ENCODE peak calls at places on chromosomes 1 and 21, in nine cellular contexts. V is MV-4-11; R is amniotic stem cell; E is mammary epithelial cell; N is iPS-NIHi11; T is H54; F is stimulated activated CD4-positive, alpha-beta T cell treated with anti-CD3 and anti-CD28 coated beads, Interleukin-1b, Interleukin-23, amount 100 ng/mL, for 1 hour; Y is stimulated activated CD8-positive, alpha-beta memory T cell treated with anti-CD3 and anti-CD28 coated beads, Interleukin-2, amount 100 ng/mL, for 1 hour; D is head of caudate nucleus. J is an unnamed sample.

GRCh38 chr1:29471487-29472313 is 235.4 kb downstream of the PTPRU start:
- DNase-seq in V (no peak), R (no peak), E (no peak), N (no peak), T (no peak), F (no peak), Y (no peak), D (no peak), J (no peak)

GRCh38 chr21:17583898-17584297 is 28.8 kb downstream of the BTG3 start:
- DNase-seq in V (no peak), R (no peak), E (no peak), N (no peak), T (no peak), F (no peak), Y (no peak), D (no peak), J (no peak)

GRCh38 chr1:151542710-151543129 is 2.6 kb downstream of the TUFT1 start:
- DNase-seq in V (no peak), R (no peak), E (peak; percentile 45), N (no peak), T (no peak), F (no peak), Y (no peak), D (no peak), J (peak; percentile 57)

GRCh38 chr1:204980870-204981405 is 62.1 kb upstream of the CNTN2 start:
- DNase-seq in V (no peak), R (no peak), E (no peak), N (no peak), T (no peak), F (no peak), Y (no peak), D (no peak), J (no peak)

GRCh38 chr1:50774759-50775351 is 185.2 kb downstream of the FAF1 start:
- DNase-seq in V (peak; percentile 51), R (peak; percentile 71), E (peak; percentile 42), N (peak; percentile 44), T (peak; percentile 1), F (no peak), Y (no peak), D (no peak), J (peak; percentile 82)

GRCh38 chr1:154624756-154625643 is 17.0 kb upstream of the ADAR start:
- DNase-seq in V (peak; percentile 81), R (peak; percentile 32), E (peak; percentile 46), N (no peak), T (no peak), F (no peak), Y (no peak), D (no peak), J (peak; percentile 37)

GRCh38 chr21:26587621-26588260 is 14.7 kb upstream of the CYYR1 start:
- DNase-seq in V (no peak), R (peak; percentile 62), E (peak; percentile 5), N (no peak), T (no peak), F (no peak), Y (no peak), D (no peak), J (peak; percentile 77)

GRCh38 chr21:28294046-28294445 is 698.6 kb downstream of the LTN1 start:
- DNase-seq in V (no peak), R (peak; percentile 19), E (peak; percentile 25), N (no peak), T (no peak), F (no peak), Y (no peak), D (no peak), J (peak; percentile 88)

GRCh38 chr1:218742478-218743260 is 397.5 kb downstream of the TGFB2 start:
- DNase-seq in V (no peak), R (no peak), E (peak; percentile 47), N (no peak), T (no peak), F (no peak), Y (no peak), D (no peak), J (no peak)

GRCh38 chr1:119838255-119838654 is 27.0 kb upstream of the REG4 start:
- DNase-seq in V (peak; percentile 40), R (no peak), E (peak; percentile 32), N (no peak), T (no peak), F (no peak), Y (no peak), D (no peak), J (peak; percentile 42)

GRCh38 chr1:95233321-95233736 is 681 bp upstream of the RWDD3 start:
- DNase-seq in V (no peak), R (no peak), E (no peak), N (no peak), T (peak; percentile 18), F (peak; percentile 2), Y (no peak), D (no peak), J (peak; percentile 34)

GRCh38 chr1:12477936-12478611 is 139.9 kb downstream of the DHRS3 start:
- DNase-seq in V (peak; percentile 31), R (peak; percentile 83), E (peak; percentile 96), N (peak; percentile 62), T (no peak), F (no peak), Y (no peak), D (no peak), J (peak; percentile 98)

GRCh38 chr1:17305576-17306095 is 2.4 kb upstream of the PADI4 start:
- DNase-seq in V (no peak), R (no peak), E (no peak), N (no peak), T (no peak), F (no peak), Y (no peak), D (no peak), J (no peak)